ENCODE peak calls at places on chromosome 14, in five cellular contexts. I is Kasumi-1, X is NCI-H1105 treated with DMSO at 0.1 percent for 48 hours, Z is BJ, U is D341Med. N is an unnamed sample.

GRCh38 chr14:55458800-55459577 is 18.6 kb upstream of the TBPL2 start:
- DNase-seq in U (no peak), I (no peak), X (no peak), Z (no peak), N (no peak)

GRCh38 chr14:26427059-26427458 is 170.8 kb downstream of the NOVA1 start:
- DNase-seq in Z (no peak), I (no peak), U (no peak), X (no peak), N (no peak)

GRCh38 chr14:73264896-73265720 is 27.8 kb downstream of the PAPLN start:
- DNase-seq in U (peak), X (no peak), I (no peak), Z (no peak), N (no peak)

GRCh38 chr14:105294142-105294597 is 6.6 kb downstream of the BRF1 start:
- DNase-seq in U (peak), Z (no peak), X (peak), I (peak), N (peak)

GRCh38 chr14:92513204-92513965 is at the start of gene RIN3:
- DNase-seq in U (no peak), X (no peak), Z (no peak), I (peak), N (no peak)

GRCh38 chr14:65954915-65955314 is 531.3 kb upstream of the CCDC196 start:
- DNase-seq in Z (no peak), U (no peak), I (no peak), X (no peak), N (no peak)

GRCh38 chr14:69983317-69983716 is 104.1 kb downstream of the SMOC1 start:
- DNase-seq in X (no peak), Z (no peak), U (no peak), I (no peak), N (no peak)

GRCh38 chr14:76923422-76924362 is 97.5 kb downstream of the LRRC74A start:
- DNase-seq in U (no peak), I (no peak), X (no peak), Z (no peak), N (no peak)

GRCh38 chr14:44962573-44963528 is 861 bp downstream of the TOGARAM1 start:
- DNase-seq in U (peak), I (peak), Z (no peak), X (no peak), N (peak)

GRCh38 chr14:32607399-32607798 is 278.3 kb downstream of the AKAP6 start:
- DNase-seq in X (no peak), U (no peak), I (no peak), Z (no peak), N (peak)

GRCh38 chr14:48382961-48383360 is 707.6 kb upstream of the MDGA2 start:
- DNase-seq in U (peak), X (no peak), I (no peak), Z (no peak), N (no peak)

GRCh38 chr14:70808402-70809237 is 693 bp downstream of the MAP3K9 start:
- DNase-seq in I (no peak), Z (no peak), U (peak), X (peak), N (peak)

GRCh38 chr14:75015496-75015895 is 12.8 kb downstream of the EIF2B2 start:
- DNase-seq in U (no peak), X (no peak), Z (no peak), I (no peak), N (no peak)

GRCh38 chr14:105192866-105193731 is 12.0 kb upstream of the NUDT14 start:
- DNase-seq in U (no peak), X (no peak), Z (no peak), I (peak), N (no peak)

GRCh38 chr14:69358233-69358963 is 39.7 kb downstream of the ERH start:
- DNase-seq in U (no peak), I (no peak), X (no peak), Z (no peak), N (no peak)

GRCh38 chr14:102498005-102498677 is 11.4 kb downstream of the ANKRD9 start:
- DNase-seq in U (no peak), X (no peak), Z (no peak), I (no peak), N (no peak)

GRCh38 chr14:102823546-102823945 is 46.3 kb downstream of the TRAF3 start:
- DNase-seq in X (no peak), Z (no peak), I (no peak), U (no peak), N (no peak)

GRCh38 chr14:73797540-73797925 is 54.1 kb upstream of the PTGR2 start:
- DNase-seq in I (no peak), X (no peak), U (no peak), Z (no peak), N (no peak)

GRCh38 chr14:105900398-105901160 is 374.2 kb downstream of the TMEM121 start:
- DNase-seq in U (no peak), X (no peak), Z (no peak), I (no peak), N (no peak)